ENCODE peak calls at places on chromosomes 7 and 10, in eight cellular contexts. Z, B, H, K, U, S, C and X are unnamed samples.

GRCh38 chr10:129756912-129757861 is 206.9 kb downstream of the EBF3 start:
- DNase-seq in B (peak; percentile 2), U (peak; percentile 49), C (no peak), K (no peak), Z (no peak), S (peak; percentile 39), H (peak; percentile 3), X (no peak)

GRCh38 chr7:50644586-50644985 is 79.4 kb upstream of the DDC start:
- DNase-seq in U (no peak), H (no peak), Z (no peak), B (no peak), C (no peak), K (no peak), S (no peak), X (no peak)

GRCh38 chr10:7333995-7334964 is 76.6 kb downstream of the SFMBT2 start:
- DNase-seq in H (no peak), K (no peak), S (peak; percentile 44), U (no peak), B (no peak), Z (no peak), C (no peak), X (no peak)

GRCh38 chr10:91287276-91287675 is 66.8 kb downstream of the PCGF5 start:
- DNase-seq in S (no peak), Z (peak; percentile 6), K (no peak), H (no peak), U (peak; percentile 18), C (no peak), B (no peak), X (no peak)

GRCh38 chr7:73872056-73872908 is 11.3 kb downstream of the TMEM270 start:
- DNase-seq in H (no peak), Z (no peak), U (no peak), C (no peak), S (peak; percentile 30), B (no peak), K (no peak), X (no peak)

GRCh38 chr7:42843209-42843800 is 68.6 kb downstream of the C7orf25 start:
- DNase-seq in B (no peak), C (peak; percentile 6), H (peak; percentile 20), Z (peak; percentile 56), K (peak; percentile 20), S (peak; percentile 29), U (peak; percentile 55), X (peak; percentile 47)

GRCh38 chr10:71260622-71261325 is 48.4 kb downstream of the UNC5B start:
- DNase-seq in K (peak; percentile 52), S (peak; percentile 83), H (no peak), U (peak; percentile 85), B (no peak), C (no peak), Z (no peak), X (peak; percentile 90)

GRCh38 chr7:25148772-25149575 is 23.9 kb upstream of the CYCS start:
- DNase-seq in S (no peak), K (no peak), C (no peak), B (no peak), Z (no peak), U (no peak), H (no peak), X (no peak)

GRCh38 chr10:102782698-102783540 is 39.2 kb downstream of the WBP1L start:
- DNase-seq in Z (no peak), C (no peak), K (peak; percentile 77), H (peak; percentile 44), U (peak; percentile 98), S (peak; percentile 87), B (no peak), X (peak; percentile 97)

GRCh38 chr10:95035343-95036283 is 33.7 kb downstream of the CYP2C8 start:
- DNase-seq in H (no peak), Z (no peak), S (no peak), C (no peak), B (no peak), U (no peak), K (no peak), X (no peak)

GRCh38 chr10:20877986-20878979 is 18.8 kb downstream of the NEBL start:
- DNase-seq in B (no peak), S (no peak), U (no peak), K (no peak), C (no peak), Z (no peak), H (no peak), X (no peak)

GRCh38 chr7:147509859-147510542 is 1080.6 kb upstream of the C7orf33 start:
- DNase-seq in Z (no peak), B (no peak), U (peak; percentile 59), H (no peak), S (no peak), C (no peak), K (no peak), X (peak; percentile 38)

GRCh38 chr7:2144926-2145325 is 87.8 kb downstream of the MAD1L1 start:
- DNase-seq in K (no peak), S (no peak), C (no peak), B (no peak), U (no peak), Z (no peak), H (no peak), X (no peak)

GRCh38 chr10:11165591-11166543 is 148.2 kb downstream of the CELF2 start:
- DNase-seq in K (peak; percentile 70), Z (no peak), S (peak; percentile 57), C (peak; percentile 75), B (peak; percentile 20), H (peak; percentile 63), U (peak; percentile 42), X (no peak)
- TF ChIP-seq CTCF in K (peak; percentile 55), Z (peak; percentile 11), S (peak; percentile 30), C (peak; percentile 79), B (peak; percentile 60), H (peak; percentile 40), U (peak; percentile 58), X (peak; percentile 47)

GRCh38 chr7:149284343-149284742 is 22.3 kb downstream of the ZNF783 start:
- DNase-seq in C (peak; percentile 30), K (no peak), Z (no peak), H (peak; percentile 18), B (no peak), S (no peak), U (no peak), X (no peak)

GRCh38 chr7:149283321-149283720 is 21.3 kb downstream of the ZNF783 start:
- DNase-seq in U (no peak), K (no peak), C (no peak), Z (no peak), S (no peak), B (no peak), H (no peak), X (no peak)

GRCh38 chr7:149285581-149285975 is 23.6 kb downstream of the ZNF783 start:
- DNase-seq in U (peak; percentile 19), B (no peak), C (no peak), K (peak; percentile 47), H (peak; percentile 18), Z (no peak), S (peak; percentile 47), X (peak; percentile 13)

GRCh38 chr7:149286811-149287400 is 24.9 kb downstream of the ZNF783 start:
- DNase-seq in H (no peak), C (no peak), U (no peak), Z (no peak), S (no peak), K (no peak), B (no peak), X (no peak)

DNA sequence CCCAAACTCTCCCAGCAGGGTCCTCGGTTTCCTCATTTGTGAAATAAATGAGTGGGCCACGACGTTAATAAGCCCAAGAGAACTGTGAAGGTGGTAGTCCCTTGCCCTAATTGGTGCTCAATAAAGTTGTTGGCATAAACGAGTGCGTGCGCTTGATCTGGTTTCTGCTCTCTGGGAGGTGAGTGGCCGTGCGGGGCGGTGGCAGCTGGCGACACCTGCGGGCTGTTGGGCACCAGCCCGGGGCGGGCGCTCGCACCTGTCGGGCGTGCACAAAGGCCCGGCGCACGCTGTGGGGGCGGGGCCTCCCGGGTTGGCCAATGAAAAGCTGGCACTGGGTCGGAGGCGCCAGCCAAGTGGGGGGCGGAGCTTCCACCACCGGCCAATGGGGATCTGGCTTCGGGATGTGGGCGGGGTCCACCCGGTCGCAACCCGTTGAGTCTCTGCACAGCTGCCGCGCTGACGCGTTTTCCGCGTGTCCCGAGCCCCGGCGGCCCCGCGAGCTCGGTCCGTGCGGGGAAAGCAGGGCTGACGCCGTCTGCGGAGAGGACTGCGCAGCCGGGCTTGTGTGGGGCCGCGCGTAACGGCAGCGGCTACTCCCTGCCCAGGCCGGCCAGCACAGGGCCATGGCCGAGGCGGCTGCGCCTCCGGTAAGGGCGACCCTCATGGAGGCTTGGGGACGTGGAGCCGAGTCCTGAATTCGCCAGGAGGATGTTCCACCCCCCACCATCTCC is 23.0 kb downstream of the ZNF783 start:
- DNase-seq in K (peak; percentile 96), H (peak; percentile 99), U (peak; percentile 79), B (peak; percentile 97), C (peak; percentile 98), Z (peak; percentile 99), S (peak; percentile 96), X (peak; percentile 87)
- TF ChIP-seq CTCF in K (no peak), H (peak; percentile 30), U (no peak), B (peak; percentile 26), C (no peak), Z (no peak), S (no peak), X (no peak)

GRCh38 chr7:77442631-77443420 is 26.7 kb upstream of the GSAP start:
- DNase-seq in C (no peak), S (no peak), U (no peak), B (no peak), K (no peak), Z (no peak), H (no peak), X (peak; percentile 28)
- TF ChIP-seq CTCF in C (no peak), S (no peak), U (no peak), B (no peak), K (no peak), Z (no peak), H (no peak), X (no peak)

GRCh38 chr7:40077849-40078248 is 56.6 kb downstream of the MPLKIP start:
- DNase-seq in K (no peak), C (no peak), S (no peak), Z (no peak), H (no peak), B (no peak), U (no peak), X (no peak)

GRCh38 chr7:40073239-40073638 is 61.2 kb downstream of the MPLKIP start:
- DNase-seq in Z (no peak), C (no peak), K (no peak), U (no peak), H (no peak), S (no peak), B (no peak), X (no peak)

GRCh38 chr7:40072268-40072667 is 62.2 kb downstream of the MPLKIP start:
- DNase-seq in K (no peak), U (no peak), S (no peak), H (no peak), Z (no peak), C (no peak), B (no peak), X (no peak)
- TF ChIP-seq CTCF in K (no peak), U (no peak), S (no peak), H (no peak), Z (no peak), C (no peak), B (no peak), X (no peak)

DNA sequence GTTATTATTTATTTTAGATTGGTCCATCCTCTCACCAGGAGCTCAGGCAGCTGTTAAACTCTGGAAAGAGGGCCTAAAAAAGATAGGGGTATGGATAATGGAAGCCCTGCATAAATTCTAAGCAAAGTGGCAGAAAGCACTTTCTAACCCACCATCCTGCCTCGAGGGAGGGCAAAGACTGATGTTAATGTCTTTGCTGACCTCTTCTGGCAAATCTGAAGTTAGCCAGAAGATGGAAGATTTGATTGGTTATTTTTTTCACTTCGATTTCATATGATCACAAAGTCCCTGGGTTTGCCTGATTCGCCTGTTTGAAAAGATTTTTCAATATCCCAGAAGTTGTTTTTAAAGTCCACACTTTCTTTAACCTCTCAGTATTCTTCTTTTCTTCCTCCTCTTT is 24.8 kb downstream of the OR9A2 start:
- DNase-seq in Z (peak; percentile 18), C (peak; percentile 23), K (no peak), S (no peak), H (no peak), U (peak; percentile 54), B (no peak), X (no peak)
- TF ChIP-seq CTCF in Z (no peak), C (peak; percentile 23), K (no peak), S (no peak), H (no peak), U (peak; percentile 44), B (peak; percentile 19), X (peak; percentile 27)